ENCODE peak calls at places on chromosomes 12 and 14, in six cellular contexts. O is H7, P is progenitor cell of endocrine pancreas, F is cardiac muscle cell, N is endothelial cell, T is RPMI7951. A is an unnamed sample.

GRCh38 chr12:46664771-46665287 is 161.0 kb downstream of the SLC38A4 start:
- DNase-seq in O (no peak), P (no peak), F (peak), N (no peak), T (peak), A (no peak)

GRCh38 chr14:24847568-24847967 is 202.4 kb downstream of the STXBP6 start:
- DNase-seq in O (no peak), P (no peak), F (no peak), N (no peak), T (no peak), A (no peak)

GRCh38 chr14:105484069-105484996 is 2.4 kb upstream of the CRIP1 start:
- DNase-seq in O (no peak), P (no peak), F (peak), N (no peak), T (peak), A (peak)

GRCh38 chr14:102982852-102983470 is 60.5 kb downstream of the AMN start:
- DNase-seq in O (peak), P (no peak), F (no peak), N (no peak), T (no peak), A (no peak)

GRCh38 chr14:22434030-22434429 is 155.0 kb downstream of the DAD1 start:
- DNase-seq in O (no peak), P (no peak), F (no peak), N (no peak), T (no peak), A (no peak)

GRCh38 chr14:57963071-57963470 is 97.2 kb upstream of the SLC35F4 start:
- DNase-seq in O (no peak), P (no peak), F (no peak), N (no peak), T (no peak), A (no peak)

GRCh38 chr12:89376202-89376529 is 23.9 kb upstream of the DUSP6 start:
- DNase-seq in O (no peak), P (no peak), F (no peak), N (no peak), T (no peak), A (no peak)

GRCh38 chr12:89663577-89664357 is 44.9 kb downstream of the ATP2B1 start:
- DNase-seq in O (no peak), P (no peak), F (peak), N (no peak), T (peak), A (no peak)

GRCh38 chr12:117836999-117837736 is 131.6 kb downstream of the KSR2 start:
- DNase-seq in O (peak), P (peak), F (peak), N (peak), T (peak), A (peak)

GRCh38 chr14:67746927-67747326 is 45.2 kb downstream of the RDH12 start:
- DNase-seq in O (no peak), P (no peak), F (no peak), N (no peak), T (no peak), A (no peak)

GRCh38 chr12:102891756-102892155 is 25.3 kb downstream of the PAH start:
- DNase-seq in O (no peak), P (no peak), F (no peak), N (no peak), T (no peak), A (no peak)

GRCh38 chr14:34161351-34162169 is 210.7 kb upstream of the EGLN3 start:
- DNase-seq in O (no peak), P (no peak), F (no peak), N (no peak), T (no peak), A (no peak)

GRCh38 chr14:68781161-68782021 is 11.5 kb downstream of the ZFP36L1 start:
- DNase-seq in O (no peak), P (no peak), F (no peak), N (no peak), T (no peak), A (peak)

GRCh38 chr12:112907415-112908157 is 824 bp downstream of the OAS1 start:
- DNase-seq in O (no peak), P (no peak), F (no peak), N (no peak), T (no peak), A (no peak)

GRCh38 chr14:68232643-68233055 is 413.1 kb downstream of the RAD51B start:
- DNase-seq in O (peak), P (no peak), F (peak), N (no peak), T (peak), A (no peak)

GRCh38 chr12:121964813-121965643 is 46.6 kb downstream of the CFAP251 start:
- DNase-seq in O (no peak), P (no peak), F (peak), N (no peak), T (peak), A (no peak)

GRCh38 chr12:125071456-125071855 is 6.2 kb downstream of the AACS start:
- DNase-seq in O (no peak), P (no peak), F (no peak), N (no peak), T (no peak), A (no peak)

GRCh38 chr14:54108481-54109471 is 152.2 kb upstream of the BMP4 start:
- DNase-seq in O (no peak), P (no peak), F (peak), N (no peak), T (peak), A (no peak)

GRCh38 chr12:9787340-9787737 is 26.6 kb upstream of the CD69 start:
- DNase-seq in O (no peak), P (no peak), F (peak), N (no peak), T (no peak), A (no peak)

GRCh38 chr12:43578782-43579181 is 26.8 kb upstream of the ADAMTS20 start:
- DNase-seq in O (no peak), P (no peak), F (no peak), N (no peak), T (no peak), A (no peak)

GRCh38 chr12:50545783-50546182 is 41.0 kb downstream of the DIP2B start:
- DNase-seq in O (no peak), P (no peak), F (no peak), N (no peak), T (peak), A (no peak)

GRCh38 chr12:75623631-75624118 is 112.3 kb upstream of the KRR1 start:
- DNase-seq in O (peak), P (no peak), F (peak), N (no peak), T (peak), A (no peak)

GRCh38 chr12:3097186-3097804 is 20.1 kb downstream of the TSPAN9 start:
- DNase-seq in O (no peak), P (no peak), F (peak), N (peak), T (peak), A (no peak)

GRCh38 chr12:65362231-65362630 is 83.7 kb downstream of the MSRB3 start:
- DNase-seq in O (no peak), P (no peak), F (no peak), N (no peak), T (no peak), A (no peak)

GRCh38 chr14:89214221-89214965 is 202.6 kb downstream of the FOXN3 start:
- DNase-seq in O (no peak), P (no peak), F (no peak), N (no peak), T (no peak), A (no peak)

GRCh38 chr14:94485944-94486841 is 10.2 kb upstream of the SERPINA9 start:
- DNase-seq in O (peak), P (peak), F (peak), N (peak), T (peak), A (peak)

GRCh38 chr12:31785318-31785717 is 56.5 kb upstream of the AMN1 start:
- DNase-seq in O (no peak), P (no peak), F (no peak), N (no peak), T (no peak), A (no peak)

GRCh38 chr14:38290601-38291190 is 34.8 kb upstream of the CLEC14A start:
- DNase-seq in O (no peak), P (no peak), F (peak), N (no peak), T (peak), A (no peak)

GRCh38 chr12:68113644-68114043 is 45.9 kb downstream of the IFNG start:
- DNase-seq in O (peak), P (no peak), F (no peak), N (no peak), T (no peak), A (peak)

GRCh38 chr14:76313303-76313702 is 62.6 kb upstream of the ESRRB start:
- DNase-seq in O (peak), P (no peak), F (no peak), N (no peak), T (no peak), A (no peak)

GRCh38 chr12:116182359-116183063 is 95.0 kb downstream of the MED13L start:
- DNase-seq in O (no peak), P (no peak), F (no peak), N (no peak), T (no peak), A (no peak)

GRCh38 chr12:120814203-120814902 is 88.7 kb downstream of the ACADS start:
- DNase-seq in O (no peak), P (no peak), F (no peak), N (no peak), T (no peak), A (no peak)

GRCh38 chr12:18430425-18431048 is 169.2 kb downstream of the PIK3C2G start:
- DNase-seq in O (peak), P (peak), F (peak), N (peak), T (peak), A (no peak)

GRCh38 chr14:75147423-75148071 is 20.7 kb upstream of the NEK9 start:
- DNase-seq in O (peak), P (peak), F (peak), N (peak), T (peak), A (no peak)